ENCODE peak calls at places on chromosomes 4 and X, in seven cellular contexts. I is choroid plexus epithelial cell; H is naive thymus-derived CD4-positive, alpha-beta T cell; X is stimulated activated CD8-positive, alpha-beta memory T cell treated with anti-CD3 and anti-CD28 coated beads, Interleukin-7, amount 100 ng/mL, for 1 hour; P is T-cell; J is astrocyte; L is iPS-NIHi11. W is an unnamed sample.

GRCh38 chrX:33134164-33134563 is 77.2 kb downstream of the DMD start:
- DNase-seq in I (no peak), H (no peak), X (no peak), P (no peak), J (no peak), L (no peak), W (no peak)

GRCh38 chr4:175656615-175657014 is 155.4 kb downstream of the GPM6A start:
- DNase-seq in I (peak), H (no peak), X (no peak), P (no peak), J (peak), L (no peak), W (no peak)

GRCh38 chr4:54277691-54278090 is 48.6 kb downstream of the PDGFRA start:
- DNase-seq in I (peak), H (no peak), X (no peak), P (no peak), J (peak), L (no peak), W (no peak)

GRCh38 chr4:169268951-169269781 is 1.6 kb downstream of the SH3RF1 start:
- DNase-seq in I (peak), H (no peak), X (no peak), P (no peak), J (peak), L (no peak), W (no peak)

GRCh38 chr4:165443276-165443675 is 64.5 kb downstream of the CPE start:
- DNase-seq in I (peak), H (no peak), X (no peak), P (no peak), J (peak), L (no peak), W (no peak)

GRCh38 chr4:23897564-23898109 is 7.8 kb upstream of the PPARGC1A start:
- DNase-seq in I (no peak), H (no peak), X (no peak), P (no peak), J (no peak), L (no peak), W (no peak)

GRCh38 chr4:164139291-164139690 is 614.6 kb upstream of the SMIM31 start:
- DNase-seq in I (no peak), H (no peak), X (no peak), P (no peak), J (no peak), L (no peak), W (no peak)

GRCh38 chr4:120853101-120853940 is 69.2 kb downstream of the PRDM5 start:
- DNase-seq in I (peak), H (no peak), X (no peak), P (no peak), J (peak), L (no peak), W (no peak)

GRCh38 chr4:8435656-8436121 is 4.8 kb downstream of the ACOX3 start:
- DNase-seq in I (peak), H (peak), X (no peak), P (no peak), J (no peak), L (no peak), W (no peak)

GRCh38 chr4:78065514-78066192 is 8.5 kb downstream of the FRAS1 start:
- DNase-seq in I (no peak), H (no peak), X (no peak), P (no peak), J (no peak), L (no peak), W (no peak)

GRCh38 chr4:66972087-66972486 is 573.2 kb downstream of the CENPC start:
- DNase-seq in I (peak), H (no peak), X (no peak), P (no peak), J (peak), L (no peak), W (no peak)

GRCh38 chr4:128068927-128069326 is 7.8 kb downstream of the LARP1B start:
- DNase-seq in I (peak), H (no peak), X (no peak), P (no peak), J (no peak), L (peak), W (no peak)

GRCh38 chr4:119736559-119736958 is 108.0 kb upstream of the PDE5A start:
- DNase-seq in I (no peak), H (no peak), X (no peak), P (no peak), J (no peak), L (no peak), W (no peak)

GRCh38 chr4:139843643-139844042 is 178.0 kb downstream of the MGST2 start:
- DNase-seq in I (no peak), H (no peak), X (no peak), P (no peak), J (no peak), L (no peak), W (no peak)

GRCh38 chr4:113407409-113407808 is 354.1 kb downstream of the CAMK2D start:
- DNase-seq in I (no peak), H (no peak), X (no peak), P (no peak), J (no peak), L (peak), W (no peak)

GRCh38 chr4:168656055-168656660 is 159.3 kb downstream of the PALLD start:
- DNase-seq in I (peak), H (no peak), X (no peak), P (no peak), J (peak), L (no peak), W (no peak)

GRCh38 chr4:185847352-185848078 is 35.5 kb upstream of the SORBS2 start:
- DNase-seq in I (peak), H (no peak), X (no peak), P (no peak), J (peak), L (no peak), W (peak)

GRCh38 chr4:10458190-10458589 is 964 bp upstream of the ZNF518B start:
- DNase-seq in I (no peak), H (no peak), X (no peak), P (no peak), J (no peak), L (no peak), W (no peak)

GRCh38 chr4:20273793-20274192 is 22.1 kb downstream of the SLIT2 start:
- DNase-seq in I (no peak), H (no peak), X (no peak), P (no peak), J (peak), L (no peak), W (no peak)

GRCh38 chr4:476501-476900 is 22.5 kb downstream of the ZNF721 start:
- DNase-seq in I (peak), H (no peak), X (no peak), P (no peak), J (peak), L (no peak), W (no peak)

GRCh38 chr4:180134116-180134866 is 2108.9 kb upstream of the TENM3 start:
- DNase-seq in I (no peak), H (no peak), X (no peak), P (no peak), J (no peak), L (peak), W (no peak)

GRCh38 chr4:182170417-182170935 is 72.7 kb upstream of the TENM3 start:
- DNase-seq in I (no peak), H (no peak), X (no peak), P (no peak), J (no peak), L (no peak), W (no peak)

GRCh38 chr4:101835121-101835904 is 44.8 kb downstream of the BANK1 start:
- DNase-seq in I (peak), H (no peak), X (no peak), P (no peak), J (peak), L (peak), W (no peak)

W was measured in Right ventricle myocardium inferior.